ENCODE peak calls at places on chromosomes 13 and 19, in five cellular contexts. E is breast epithelium, J is lung, Q is cardiac muscle cell, W is sigmoid colon. Y is an unnamed sample.

GRCh38 chr19:52638601-52639000 is 446 bp upstream of the ZNF83 start:
- DNase-seq in E (peak), J (no peak), Q (no peak), W (peak), Y (no peak)

GRCh38 chr19:39151209-39151608 is 25.6 kb downstream of the PAK4 start:
- DNase-seq in E (no peak), J (no peak), Q (no peak), W (no peak), Y (no peak)

GRCh38 chr13:44051405-44051804 is 171.7 kb downstream of the LACC1 start:
- DNase-seq in E (no peak), J (no peak), Q (no peak), W (no peak), Y (no peak)

GRCh38 chr13:46339035-46339666 is 47.9 kb downstream of the RUBCNL start:
- DNase-seq in E (no peak), J (no peak), Q (peak), W (no peak), Y (peak)

GRCh38 chr13:40490086-40490723 is 176.2 kb downstream of the FOXO1 start:
- DNase-seq in E (no peak), J (no peak), Q (no peak), W (no peak), Y (peak)

GRCh38 chr19:39171479-39172465 is 25.0 kb upstream of the NCCRP1 start:
- DNase-seq in E (no peak), J (no peak), Q (no peak), W (no peak), Y (no peak)

GRCh38 chr19:3071764-3072163 is 9.5 kb upstream of the TLE5 start:
- DNase-seq in E (no peak), J (no peak), Q (no peak), W (no peak), Y (no peak)

GRCh38 chr13:47226516-47226915 is 329.7 kb upstream of the HTR2A start:
- DNase-seq in E (no peak), J (no peak), Q (no peak), W (no peak), Y (no peak)

GRCh38 chr19:10461047-10461949 is 41.0 kb downstream of the PDE4A start:
- DNase-seq in E (peak), J (peak), Q (peak), W (peak), Y (peak)

GRCh38 chr13:90951663-90952062 is 395.8 kb upstream of the MIR17HG start:
- DNase-seq in E (no peak), J (no peak), Q (no peak), W (no peak), Y (no peak)

GRCh38 chr19:53953383-53953782 is 9.4 kb upstream of the CACNG8 start:
- DNase-seq in E (no peak), J (no peak), Q (no peak), W (no peak), Y (no peak)

GRCh38 chr19:2469102-2469914 is 6.6 kb upstream of the GADD45B start:
- DNase-seq in E (no peak), J (no peak), Q (peak), W (no peak), Y (peak)

GRCh38 chr13:75762066-75762937 is 126.2 kb downstream of the LMO7 start:
- DNase-seq in E (no peak), J (peak), Q (no peak), W (no peak), Y (peak)

GRCh38 chr19:48900477-48901452 is 653 bp downstream of the NUCB1 start:
- DNase-seq in E (peak), J (no peak), Q (peak), W (peak), Y (no peak)

GRCh38 chr13:113307491-113307890 is 10.5 kb downstream of the LAMP1 start:
- DNase-seq in E (no peak), J (no peak), Q (no peak), W (no peak), Y (no peak)

GRCh38 chr13:110277357-110277950 is 29.5 kb downstream of the COL4A1 start:
- DNase-seq in E (no peak), J (no peak), Q (no peak), W (peak), Y (no peak)

GRCh38 chr19:39046037-39046821 is 13.9 kb upstream of the FBXO27 start:
- DNase-seq in E (no peak), J (no peak), Q (peak), W (no peak), Y (peak)

GRCh38 chr19:38079926-38080380 is 144.1 kb downstream of the DPF1 start:
- DNase-seq in E (no peak), J (no peak), Q (peak), W (no peak), Y (peak)

GRCh38 chr13:89923731-89924130 is 1423.8 kb upstream of the MIR17HG start:
- DNase-seq in E (no peak), J (no peak), Q (peak), W (no peak), Y (peak)

GRCh38 chr19:6654347-6655310 is 15.3 kb downstream of the TNFSF14 start:
- DNase-seq in E (no peak), J (no peak), Q (no peak), W (no peak), Y (no peak)

GRCh38 chr19:13172335-13173128 is 22.3 kb downstream of the IER2 start:
- DNase-seq in E (peak), J (peak), Q (peak), W (peak), Y (peak)

GRCh38 chr19:41269571-41269970 is 5.4 kb downstream of the HNRNPUL1 start:
- DNase-seq in E (no peak), J (no peak), Q (no peak), W (no peak), Y (no peak)

GRCh38 chr19:43798546-43799409 is 3.5 kb downstream of the LYPD5 start:
- DNase-seq in E (peak), J (peak), Q (peak), W (no peak), Y (peak)

GRCh38 chr13:45778897-45779296 is 72.7 kb downstream of the SIAH3 start:
- DNase-seq in E (no peak), J (no peak), Q (no peak), W (no peak), Y (no peak)

GRCh38 chr13:50396001-50396400 is 380.8 kb downstream of the KCNRG start:
- DNase-seq in E (no peak), J (no peak), Q (no peak), W (no peak), Y (peak)

GRCh38 chr19:1087813-1088418 is 7.3 kb downstream of the POLR2E start:
- DNase-seq in E (no peak), J (no peak), Q (no peak), W (no peak), Y (no peak)

GRCh38 chr19:30908262-30908771 is 440.9 kb downstream of the TSHZ3 start:
- DNase-seq in E (no peak), J (no peak), Q (no peak), W (no peak), Y (no peak)

GRCh38 chr13:96671073-96671472 is 323.2 kb downstream of the OXGR1 start:
- DNase-seq in E (no peak), J (no peak), Q (no peak), W (no peak), Y (no peak)

GRCh38 chr19:44748426-44749254 is at the start of gene BCL3:
- DNase-seq in E (peak), J (peak), Q (peak), W (peak), Y (no peak)

GRCh38 chr19:49340069-49340864 is 5.1 kb downstream of the CD37 start:
- DNase-seq in E (peak), J (peak), Q (peak), W (peak), Y (no peak)

GRCh38 chr19:2363419-2363818 is 3.4 kb downstream of the TMPRSS9 start:
- DNase-seq in E (no peak), J (no peak), Q (no peak), W (no peak), Y (no peak)

GRCh38 chr19:48842744-48843162 is 6.5 kb upstream of the HSD17B14 start:
- DNase-seq in E (no peak), J (peak), Q (peak), W (no peak), Y (peak)

GRCh38 chr13:65093352-65093751 is 2136.8 kb downstream of the PCDH9 start:
- DNase-seq in E (no peak), J (no peak), Q (no peak), W (no peak), Y (no peak)

GRCh38 chr13:110388141-110388943 is 81.3 kb downstream of the COL4A2 start:
- DNase-seq in E (peak), J (peak), Q (peak), W (peak), Y (peak)

GRCh38 chr19:38030681-38031422 is 123.8 kb downstream of the SIPA1L3 start:
- DNase-seq in E (no peak), J (no peak), Q (no peak), W (no peak), Y (no peak)

GRCh38 chr13:47281981-47282380 is 385.1 kb upstream of the HTR2A start:
- DNase-seq in E (no peak), J (no peak), Q (no peak), W (no peak), Y (no peak)

GRCh38 chr19:53942001-53942786 is 20.5 kb upstream of the CACNG8 start:
- DNase-seq in E (no peak), J (no peak), Q (no peak), W (no peak), Y (no peak)

GRCh38 chr19:2253106-2254051 is 2.8 kb downstream of the JSRP1 start:
- DNase-seq in E (no peak), J (no peak), Q (no peak), W (no peak), Y (no peak)

GRCh38 chr13:113029487-113030258 is 60.7 kb downstream of the MCF2L start:
- DNase-seq in E (no peak), J (no peak), Q (peak), W (no peak), Y (peak)

GRCh38 chr19:55590621-55591020 is 8.7 kb downstream of the FIZ1 start:
- DNase-seq in E (no peak), J (no peak), Q (peak), W (no peak), Y (peak)

GRCh38 chr13:76886292-76887061 is at the start of gene KCTD12:
- DNase-seq in E (peak), J (peak), Q (peak), W (peak), Y (peak)
- TF ChIP-seq CTCF in E (no peak), J (peak), Q (peak), W (no peak), Y (peak)

GRCh38 chr13:52847682-52848432 is 583 bp downstream of the PCDH8 start:
- DNase-seq in E (no peak), J (no peak), Q (no peak), W (no peak), Y (no peak)

GRCh38 chr13:52845334-52845761 is 3.1 kb downstream of the PCDH8 start:
- DNase-seq in E (no peak), J (no peak), Q (no peak), W (no peak), Y (no peak)

GRCh38 chr13:52846567-52847321 is 1.7 kb downstream of the PCDH8 start:
- DNase-seq in E (no peak), J (no peak), Q (peak), W (no peak), Y (no peak)

GRCh38 chr13:52847322-52847681 is 1.1 kb downstream of the PCDH8 start:
- DNase-seq in E (no peak), J (no peak), Q (no peak), W (no peak), Y (no peak)

GRCh38 chr13:52845766-52846566 is 2.5 kb downstream of the PCDH8 start:
- DNase-seq in E (no peak), J (no peak), Q (peak), W (no peak), Y (no peak)
- TF ChIP-seq CTCF in E (no peak), J (no peak), Q (peak), W (no peak), Y (no peak)

DNA sequence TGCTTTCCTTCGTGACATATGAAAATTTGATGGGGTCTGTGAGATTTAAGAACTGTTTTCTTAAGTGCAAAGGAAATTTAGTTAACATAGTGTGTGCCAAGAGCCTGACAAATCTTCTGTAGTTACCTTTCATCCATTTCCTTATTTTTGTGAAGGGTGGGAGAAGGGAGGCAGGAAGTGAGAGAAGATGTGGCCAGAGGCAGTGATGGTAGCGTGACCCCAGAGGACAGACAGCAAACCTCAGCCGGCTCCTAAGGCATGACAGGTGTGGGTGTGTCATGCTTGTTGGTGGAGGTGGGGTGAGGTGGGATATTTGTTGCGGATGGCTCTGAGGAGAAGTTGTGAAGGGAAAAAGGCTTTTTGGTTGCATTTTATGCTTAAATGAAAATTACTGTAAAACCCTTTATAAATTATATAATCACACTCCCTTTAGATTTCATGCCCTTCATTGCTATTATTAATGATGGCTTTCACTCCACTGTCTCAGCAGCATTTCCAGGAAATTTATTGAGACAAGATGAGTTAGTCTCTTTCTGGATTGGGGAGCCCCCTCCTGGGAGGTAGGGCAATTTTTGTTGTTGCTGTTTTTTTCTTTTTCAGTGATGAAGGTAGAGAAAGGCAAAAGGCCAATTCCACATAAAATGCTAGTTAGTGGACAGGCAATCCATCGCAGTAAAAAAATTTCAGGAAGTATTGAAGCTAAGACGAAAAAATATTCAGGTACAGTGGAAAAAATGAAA is 80.0 kb downstream of the TEX26 start:
- DNase-seq in E (no peak), J (no peak), Q (peak), W (no peak), Y (peak)
- TF ChIP-seq CTCF in E (no peak), J (no peak), Q (peak), W (no peak), Y (peak)

DNA sequence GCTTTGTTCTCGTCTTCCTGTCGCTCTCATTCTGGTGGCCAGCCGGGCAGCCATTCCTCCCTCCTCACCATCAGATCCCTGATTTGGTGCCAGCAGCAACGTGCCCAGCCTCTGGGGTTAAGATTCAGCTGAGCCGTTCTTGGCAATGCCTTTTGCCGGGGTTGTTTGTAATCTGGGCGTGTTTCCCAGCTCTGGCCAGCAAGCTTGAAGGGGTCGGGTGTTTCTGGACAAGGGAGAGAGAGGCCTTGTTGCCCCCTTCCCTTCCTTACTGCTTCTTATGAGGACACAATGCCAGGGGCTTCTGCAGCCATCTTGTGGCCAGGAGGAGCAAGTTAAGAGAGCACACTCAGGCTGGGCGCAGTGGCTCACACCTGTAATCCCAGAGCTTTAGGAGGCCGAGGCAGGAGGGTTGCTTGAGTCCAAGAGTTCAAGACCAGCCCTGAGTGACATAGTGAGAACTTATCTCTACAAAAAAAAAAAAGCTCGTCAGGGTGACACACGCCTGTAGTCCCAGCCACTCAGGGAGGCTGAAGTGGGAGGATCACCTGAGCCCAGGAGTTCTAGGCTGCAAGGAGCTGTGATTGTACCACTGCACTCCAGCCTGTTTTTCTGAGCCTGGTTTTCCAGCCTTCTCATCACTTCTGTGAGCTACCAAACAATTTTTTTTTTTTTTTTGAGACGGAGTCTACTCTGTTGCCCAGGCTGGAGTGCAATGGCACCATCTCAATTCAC is 10.7 kb upstream of the CRTC1 start:
- DNase-seq in E (no peak), J (no peak), Q (peak), W (no peak), Y (peak)
- TF ChIP-seq CTCF in E (no peak), J (no peak), Q (peak), W (peak), Y (peak)

GRCh38 chr19:5150902-5151741 is 182.2 kb downstream of the KDM4B start:
- DNase-seq in E (no peak), J (no peak), Q (no peak), W (peak), Y (no peak)
- TF ChIP-seq CTCF in E (no peak), J (no peak), Q (no peak), W (no peak), Y (no peak)

DNA sequence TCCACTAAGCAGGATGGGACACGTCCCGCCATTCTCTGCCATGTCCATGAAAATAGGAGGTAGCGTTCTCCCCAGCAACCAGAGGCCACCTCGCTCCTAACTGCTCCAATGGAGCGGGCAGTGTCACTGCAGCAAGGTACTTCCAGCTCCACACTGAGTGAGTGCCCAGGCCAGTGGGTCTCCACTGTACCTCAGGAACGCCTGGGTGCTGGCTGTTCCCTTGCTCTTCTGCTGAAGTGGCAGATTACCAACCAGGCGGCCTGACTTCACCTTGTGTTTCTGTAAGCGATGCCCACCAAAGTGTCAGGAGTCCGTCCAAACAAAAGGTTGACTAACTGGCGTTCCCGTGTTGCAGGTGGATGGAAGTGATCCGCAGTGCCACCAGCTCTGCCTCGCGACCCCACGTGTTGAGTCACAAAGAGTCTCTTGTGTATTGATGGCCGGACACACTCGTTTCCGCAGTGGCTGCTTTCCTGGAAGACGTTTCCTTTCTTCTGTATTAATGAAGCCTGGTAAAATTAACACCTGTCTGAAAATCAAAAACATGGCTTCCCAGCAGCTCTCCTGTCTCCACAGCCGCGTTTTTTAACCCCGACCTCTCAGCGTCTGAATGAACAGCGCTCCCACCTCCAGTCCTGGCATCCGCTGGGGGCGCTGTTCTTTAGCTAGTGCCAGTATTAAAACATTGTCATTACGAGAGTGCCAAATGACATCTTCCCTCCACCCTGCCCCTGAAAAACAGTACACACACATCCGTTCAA is 128.8 kb downstream of the STK24 start:
- DNase-seq in E (no peak), J (no peak), Q (peak), W (no peak), Y (no peak)
- TF ChIP-seq CTCF in E (peak), J (no peak), Q (peak), W (peak), Y (no peak)

Y was measured in MCF 10A.